ENCODE peak calls at places on chromosomes 2 and 18, in ten cellular contexts. P is hypothalamus; Y is B cell; C is stimulated activated CD4-positive, alpha-beta T cell treated with anti-CD3 and anti-CD28 coated beads, Interleukin-2, amount 100 ng/mL, for 48 hours; K is NCI-H2081; E is suprapubic skin; Q is NB4; G is breast epithelium; T is fibroblast of mammary gland; N is dorsolateral prefrontal cortex. J is an unnamed sample.
A peak's percentile ranks its signal among the peaks of the same experiment; 100 is the strongest.

GRCh38 chr2:201129044-201129505 is 13.1 kb downstream of the CFLAR start:
- DNase-seq in P (no peak), Y (no peak), C (peak; percentile 46), K (no peak), E (no peak), Q (peak; percentile 55), G (no peak), T (peak; percentile 72), N (no peak), J (no peak)

GRCh38 chr2:191848771-191849726 is 2.2 kb upstream of the CAVIN2 start:
- DNase-seq in P (no peak), Y (no peak), C (no peak), K (no peak), E (no peak), Q (no peak), G (no peak), T (no peak), N (no peak), J (no peak)

GRCh38 chr2:174009488-174010223 is 44.5 kb upstream of the SP3 start:
- DNase-seq in P (no peak), Y (no peak), C (no peak), K (no peak), E (no peak), Q (no peak), G (no peak), T (peak; percentile 74), N (no peak), J (no peak)

GRCh38 chr2:172877826-172878225 is 142.2 kb downstream of the RAPGEF4 start:
- DNase-seq in P (no peak), Y (no peak), C (no peak), K (no peak), E (no peak), Q (no peak), G (no peak), T (peak; percentile 38), N (no peak), J (no peak)

GRCh38 chr2:157443795-157444642 is at the start of gene CYTIP:
- DNase-seq in P (no peak), Y (peak; percentile 31), C (no peak), K (no peak), E (no peak), Q (peak; percentile 73), G (peak; percentile 24), T (no peak), N (no peak), J (no peak)

GRCh38 chr2:225122582-225123486 is 80.6 kb upstream of the DOCK10 start:
- DNase-seq in P (no peak), Y (no peak), C (peak; percentile 36), K (peak; percentile 48), E (no peak), Q (peak; percentile 35), G (no peak), T (peak; percentile 54), N (no peak), J (no peak)

GRCh38 chr18:9109523-9109922 is 7.0 kb downstream of the NDUFV2 start:
- DNase-seq in P (no peak), Y (no peak), C (no peak), K (no peak), E (no peak), Q (no peak), G (no peak), T (peak; percentile 68), N (no peak), J (no peak)

GRCh38 chr2:170965446-170966225 is 36.6 kb downstream of the GORASP2 start:
- DNase-seq in P (no peak), Y (no peak), C (no peak), K (no peak), E (no peak), Q (no peak), G (no peak), T (peak; percentile 51), N (no peak), J (no peak)

GRCh38 chr2:34806396-34806795 is 1207.3 kb upstream of the FAM98A start:
- DNase-seq in P (no peak), Y (no peak), C (no peak), K (no peak), E (no peak), Q (no peak), G (no peak), T (no peak), N (no peak), J (no peak)

GRCh38 chr2:20224191-20224715 is 677 bp downstream of the SDC1 start:
- DNase-seq in P (no peak), Y (no peak), C (no peak), K (no peak), E (no peak), Q (no peak), G (no peak), T (no peak), N (no peak), J (no peak)

GRCh38 chr18:30376515-30376914 is 666.0 kb downstream of the DSC3 start:
- DNase-seq in P (no peak), Y (no peak), C (no peak), K (no peak), E (no peak), Q (peak; percentile 49), G (no peak), T (no peak), N (no peak), J (no peak)

GRCh38 chr2:98473995-98474780 is 29.5 kb downstream of the INPP4A start:
- DNase-seq in P (no peak), Y (no peak), C (no peak), K (no peak), E (no peak), Q (no peak), G (no peak), T (no peak), N (no peak), J (no peak)

GRCh38 chr18:47968006-47968676 is 37.7 kb upstream of the SMAD2 start:
- DNase-seq in P (no peak), Y (no peak), C (no peak), K (no peak), E (no peak), Q (no peak), G (no peak), T (no peak), N (no peak), J (no peak)

GRCh38 chr2:147888665-147889064 is 43.8 kb downstream of the ACVR2A start:
- DNase-seq in P (no peak), Y (no peak), C (no peak), K (no peak), E (no peak), Q (no peak), G (no peak), T (no peak), N (no peak), J (no peak)

GRCh38 chr2:16682431-16683130 is 16.9 kb upstream of the CYRIA start:
- DNase-seq in P (no peak), Y (no peak), C (no peak), K (no peak), E (no peak), Q (no peak), G (peak; percentile 68), T (peak; percentile 74), N (peak; percentile 64), J (no peak)

J was measured in thoracic aorta.